ENCODE peak calls at places on chromosomes 12 and 14, in nine cellular contexts. One of them, this sample, is unnamed.

GRCh38 chr14:68788275-68789001 is 4.4 kb downstream of the ZFP36L1 start:
- DNase-seq in NCI-H1105: no peak
- DNase-seq in HAP-1: no peak
- DNase-seq in naive thymus-derived CD8-positive, alpha-beta T cell: no peak
- DNase-seq in left ventricle myocardium inferior: no peak
- DNase-seq in CD8-positive, alpha-beta memory T cell: no peak
- DNase-seq in EL: no peak
- DNase-seq in T-cell: no peak
- DNase-seq in KG1: no peak
- DNase-seq in this sample: no peak

GRCh38 chr12:81296556-81297305 is 218.9 kb downstream of the ACSS3 start:
- DNase-seq in NCI-H1105: no peak
- DNase-seq in HAP-1: no peak
- DNase-seq in naive thymus-derived CD8-positive, alpha-beta T cell: no peak
- DNase-seq in left ventricle myocardium inferior: no peak
- DNase-seq in CD8-positive, alpha-beta memory T cell: no peak
- DNase-seq in EL: peak; percentile 65
- DNase-seq in T-cell: no peak
- DNase-seq in KG1: no peak
- DNase-seq in this sample: no peak

GRCh38 chr12:1778911-1779310 is 41.5 kb upstream of the LRTM2 start:
- DNase-seq in NCI-H1105: no peak
- DNase-seq in HAP-1: no peak
- DNase-seq in naive thymus-derived CD8-positive, alpha-beta T cell: no peak
- DNase-seq in left ventricle myocardium inferior: no peak
- DNase-seq in CD8-positive, alpha-beta memory T cell: no peak
- DNase-seq in EL: no peak
- DNase-seq in T-cell: no peak
- DNase-seq in KG1: no peak
- DNase-seq in this sample: no peak

GRCh38 chr12:15726029-15726756 is 63.0 kb downstream of the EPS8 start:
- DNase-seq in NCI-H1105: no peak
- DNase-seq in HAP-1: no peak
- DNase-seq in naive thymus-derived CD8-positive, alpha-beta T cell: no peak
- DNase-seq in left ventricle myocardium inferior: no peak
- DNase-seq in CD8-positive, alpha-beta memory T cell: no peak
- DNase-seq in EL: peak; percentile 29
- DNase-seq in T-cell: no peak
- DNase-seq in KG1: no peak
- DNase-seq in this sample: no peak

GRCh38 chr14:81938341-81938740 is 404.7 kb upstream of the SEL1L start:
- DNase-seq in NCI-H1105: no peak
- DNase-seq in HAP-1: no peak
- DNase-seq in naive thymus-derived CD8-positive, alpha-beta T cell: no peak
- DNase-seq in left ventricle myocardium inferior: no peak
- DNase-seq in CD8-positive, alpha-beta memory T cell: no peak
- DNase-seq in EL: no peak
- DNase-seq in T-cell: no peak
- DNase-seq in KG1: no peak
- DNase-seq in this sample: no peak

GRCh38 chr12:84856156-84856900 is 56.3 kb downstream of the SLC6A15 start:
- DNase-seq in NCI-H1105: no peak
- DNase-seq in HAP-1: no peak
- DNase-seq in naive thymus-derived CD8-positive, alpha-beta T cell: no peak
- DNase-seq in left ventricle myocardium inferior: no peak
- DNase-seq in CD8-positive, alpha-beta memory T cell: no peak
- DNase-seq in EL: peak; percentile 12
- DNase-seq in T-cell: no peak
- DNase-seq in KG1: no peak
- DNase-seq in this sample: no peak

GRCh38 chr12:11731455-11731854 is 82.0 kb downstream of the ETV6 start:
- DNase-seq in NCI-H1105: no peak
- DNase-seq in HAP-1: no peak
- DNase-seq in naive thymus-derived CD8-positive, alpha-beta T cell: no peak
- DNase-seq in left ventricle myocardium inferior: no peak
- DNase-seq in CD8-positive, alpha-beta memory T cell: no peak
- DNase-seq in EL: peak; percentile 63
- DNase-seq in T-cell: no peak
- DNase-seq in KG1: no peak
- DNase-seq in this sample: no peak

GRCh38 chr14:51873221-51873893 is 12.9 kb downstream of the GNG2 start:
- DNase-seq in NCI-H1105: peak; percentile 88
- DNase-seq in HAP-1: no peak
- DNase-seq in naive thymus-derived CD8-positive, alpha-beta T cell: no peak
- DNase-seq in left ventricle myocardium inferior: no peak
- DNase-seq in CD8-positive, alpha-beta memory T cell: no peak
- DNase-seq in EL: peak; percentile 87
- DNase-seq in T-cell: no peak
- DNase-seq in KG1: peak; percentile 30
- DNase-seq in this sample: peak; percentile 83

GRCh38 chr12:3777206-3777809 is 24.4 kb upstream of the CRACR2A start:
- DNase-seq in NCI-H1105: peak; percentile 44
- DNase-seq in HAP-1: peak; percentile 22
- DNase-seq in naive thymus-derived CD8-positive, alpha-beta T cell: no peak
- DNase-seq in left ventricle myocardium inferior: no peak
- DNase-seq in CD8-positive, alpha-beta memory T cell: peak; percentile 17
- DNase-seq in EL: peak; percentile 42
- DNase-seq in T-cell: no peak
- DNase-seq in KG1: peak; percentile 9
- DNase-seq in this sample: no peak

GRCh38 chr12:111785651-111786050 is 18.9 kb downstream of the ALDH2 start:
- DNase-seq in NCI-H1105: no peak
- DNase-seq in HAP-1: no peak
- DNase-seq in naive thymus-derived CD8-positive, alpha-beta T cell: no peak
- DNase-seq in left ventricle myocardium inferior: no peak
- DNase-seq in CD8-positive, alpha-beta memory T cell: no peak
- DNase-seq in EL: no peak
- DNase-seq in T-cell: no peak
- DNase-seq in KG1: no peak
- DNase-seq in this sample: no peak

GRCh38 chr12:6233121-6233971 is 33.1 kb downstream of the CD9 start:
- DNase-seq in NCI-H1105: no peak
- DNase-seq in HAP-1: no peak
- DNase-seq in naive thymus-derived CD8-positive, alpha-beta T cell: no peak
- DNase-seq in left ventricle myocardium inferior: no peak
- DNase-seq in CD8-positive, alpha-beta memory T cell: no peak
- DNase-seq in EL: no peak
- DNase-seq in T-cell: no peak
- DNase-seq in KG1: no peak
- DNase-seq in this sample: peak; percentile 18

GRCh38 chr12:30985814-30986452 is 59.4 kb downstream of the TSPAN11 start:
- DNase-seq in NCI-H1105: peak; percentile 41
- DNase-seq in HAP-1: peak; percentile 70
- DNase-seq in naive thymus-derived CD8-positive, alpha-beta T cell: no peak
- DNase-seq in left ventricle myocardium inferior: peak; percentile 57
- DNase-seq in CD8-positive, alpha-beta memory T cell: no peak
- DNase-seq in EL: peak; percentile 40
- DNase-seq in T-cell: no peak
- DNase-seq in KG1: no peak
- DNase-seq in this sample: no peak

GRCh38 chr12:43692064-43692463 is 66.5 kb downstream of the PUS7L start:
- DNase-seq in NCI-H1105: no peak
- DNase-seq in HAP-1: no peak
- DNase-seq in naive thymus-derived CD8-positive, alpha-beta T cell: no peak
- DNase-seq in left ventricle myocardium inferior: no peak
- DNase-seq in CD8-positive, alpha-beta memory T cell: no peak
- DNase-seq in EL: peak; percentile 32
- DNase-seq in T-cell: no peak
- DNase-seq in KG1: peak; percentile 10
- DNase-seq in this sample: no peak

GRCh38 chr14:21528381-21529348 is 2.5 kb upstream of the SALL2 start:
- DNase-seq in NCI-H1105: no peak
- DNase-seq in HAP-1: no peak
- DNase-seq in naive thymus-derived CD8-positive, alpha-beta T cell: no peak
- DNase-seq in left ventricle myocardium inferior: no peak
- DNase-seq in CD8-positive, alpha-beta memory T cell: no peak
- DNase-seq in EL: no peak
- DNase-seq in T-cell: no peak
- DNase-seq in KG1: no peak
- DNase-seq in this sample: no peak

GRCh38 chr14:83280719-83281118 is 1747.1 kb upstream of the SEL1L start:
- DNase-seq in NCI-H1105: no peak
- DNase-seq in HAP-1: no peak
- DNase-seq in naive thymus-derived CD8-positive, alpha-beta T cell: no peak
- DNase-seq in left ventricle myocardium inferior: no peak
- DNase-seq in CD8-positive, alpha-beta memory T cell: no peak
- DNase-seq in EL: no peak
- DNase-seq in T-cell: no peak
- DNase-seq in KG1: no peak
- DNase-seq in this sample: no peak

GRCh38 chr12:6961695-6962284 is 8.7 kb downstream of the PHB2 start:
- DNase-seq in NCI-H1105: peak; percentile 89
- DNase-seq in HAP-1: peak; percentile 91
- DNase-seq in naive thymus-derived CD8-positive, alpha-beta T cell: no peak
- DNase-seq in left ventricle myocardium inferior: peak; percentile 53
- DNase-seq in CD8-positive, alpha-beta memory T cell: no peak
- DNase-seq in EL: peak; percentile 76
- DNase-seq in T-cell: no peak
- DNase-seq in KG1: no peak
- DNase-seq in this sample: no peak

GRCh38 chr14:93956514-93957332 is 19.6 kb downstream of the ASB2 start:
- DNase-seq in NCI-H1105: no peak
- DNase-seq in HAP-1: no peak
- DNase-seq in naive thymus-derived CD8-positive, alpha-beta T cell: no peak
- DNase-seq in left ventricle myocardium inferior: no peak
- DNase-seq in CD8-positive, alpha-beta memory T cell: no peak
- DNase-seq in EL: no peak
- DNase-seq in T-cell: no peak
- DNase-seq in KG1: no peak
- DNase-seq in this sample: no peak

GRCh38 chr12:67697981-67698380 is 49.4 kb downstream of the DYRK2 start:
- DNase-seq in NCI-H1105: no peak
- DNase-seq in HAP-1: no peak
- DNase-seq in naive thymus-derived CD8-positive, alpha-beta T cell: no peak
- DNase-seq in left ventricle myocardium inferior: no peak
- DNase-seq in CD8-positive, alpha-beta memory T cell: no peak
- DNase-seq in EL: no peak
- DNase-seq in T-cell: no peak
- DNase-seq in KG1: no peak
- DNase-seq in this sample: no peak

GRCh38 chr14:102917469-102918211 is 4.8 kb upstream of the AMN start:
- DNase-seq in NCI-H1105: peak; percentile 58
- DNase-seq in HAP-1: peak; percentile 86
- DNase-seq in naive thymus-derived CD8-positive, alpha-beta T cell: peak; percentile 56
- DNase-seq in left ventricle myocardium inferior: peak; percentile 50
- DNase-seq in CD8-positive, alpha-beta memory T cell: peak; percentile 30
- DNase-seq in EL: peak; percentile 49
- DNase-seq in T-cell: peak; percentile 62
- DNase-seq in KG1: peak; percentile 22
- DNase-seq in this sample: peak; percentile 66

GRCh38 chr14:92719890-92720323 is 28.5 kb downstream of the LGMN start:
- DNase-seq in NCI-H1105: no peak
- DNase-seq in HAP-1: no peak
- DNase-seq in naive thymus-derived CD8-positive, alpha-beta T cell: no peak
- DNase-seq in left ventricle myocardium inferior: no peak
- DNase-seq in CD8-positive, alpha-beta memory T cell: no peak
- DNase-seq in EL: no peak
- DNase-seq in T-cell: no peak
- DNase-seq in KG1: no peak
- DNase-seq in this sample: no peak

GRCh38 chr12:16606201-16606849 is 363 bp upstream of the LMO3 start:
- DNase-seq in NCI-H1105: peak; percentile 49
- DNase-seq in HAP-1: peak; percentile 78
- DNase-seq in naive thymus-derived CD8-positive, alpha-beta T cell: no peak
- DNase-seq in left ventricle myocardium inferior: no peak
- DNase-seq in CD8-positive, alpha-beta memory T cell: no peak
- DNase-seq in EL: no peak
- DNase-seq in T-cell: no peak
- DNase-seq in KG1: no peak
- DNase-seq in this sample: no peak

GRCh38 chr14:52553002-52553670 is 500 bp downstream of the GPR137C start:
- DNase-seq in NCI-H1105: peak; percentile 42
- DNase-seq in HAP-1: peak; percentile 65
- DNase-seq in naive thymus-derived CD8-positive, alpha-beta T cell: no peak
- DNase-seq in left ventricle myocardium inferior: peak; percentile 25
- DNase-seq in CD8-positive, alpha-beta memory T cell: no peak
- DNase-seq in EL: peak; percentile 47
- DNase-seq in T-cell: peak; percentile 37
- DNase-seq in KG1: peak; percentile 10
- DNase-seq in this sample: no peak

GRCh38 chr14:99515301-99516155 is 34.3 kb downstream of the CCNK start:
- DNase-seq in NCI-H1105: no peak
- DNase-seq in HAP-1: peak; percentile 6
- DNase-seq in naive thymus-derived CD8-positive, alpha-beta T cell: no peak
- DNase-seq in left ventricle myocardium inferior: peak; percentile 13
- DNase-seq in CD8-positive, alpha-beta memory T cell: no peak
- DNase-seq in EL: no peak
- DNase-seq in T-cell: no peak
- DNase-seq in KG1: no peak
- DNase-seq in this sample: peak; percentile 58

GRCh38 chr12:6936642-6937480 is 6.8 kb upstream of the RNU7-1 start:
- DNase-seq in NCI-H1105: peak; percentile 78
- DNase-seq in HAP-1: peak; percentile 63
- DNase-seq in naive thymus-derived CD8-positive, alpha-beta T cell: peak; percentile 53
- DNase-seq in left ventricle myocardium inferior: no peak
- DNase-seq in CD8-positive, alpha-beta memory T cell: no peak
- DNase-seq in EL: no peak
- DNase-seq in T-cell: peak; percentile 55
- DNase-seq in KG1: no peak
- DNase-seq in this sample: no peak

GRCh38 chr12:40375076-40375475 is 150.3 kb downstream of the LRRK2 start:
- DNase-seq in NCI-H1105: no peak
- DNase-seq in HAP-1: peak; percentile 14
- DNase-seq in naive thymus-derived CD8-positive, alpha-beta T cell: no peak
- DNase-seq in left ventricle myocardium inferior: no peak
- DNase-seq in CD8-positive, alpha-beta memory T cell: no peak
- DNase-seq in EL: peak; percentile 2
- DNase-seq in T-cell: no peak
- DNase-seq in KG1: no peak
- DNase-seq in this sample: no peak

GRCh38 chr12:16165506-16165905 is 112.0 kb downstream of the SLC15A5 start:
- DNase-seq in NCI-H1105: peak; percentile 39
- DNase-seq in HAP-1: peak; percentile 38
- DNase-seq in naive thymus-derived CD8-positive, alpha-beta T cell: no peak
- DNase-seq in left ventricle myocardium inferior: no peak
- DNase-seq in CD8-positive, alpha-beta memory T cell: no peak
- DNase-seq in EL: peak; percentile 30
- DNase-seq in T-cell: no peak
- DNase-seq in KG1: no peak
- DNase-seq in this sample: no peak

This sample was measured in natural killer cell treated with Interleukin-12 subunit alpha and Interleukin-12 subunit beta and Interleukin-15 and Interleukin-18, amount 100 ng/mL, for 72 hours.